ENCODE peak calls at places on chromosome 18, in five cellular contexts. S is adipocyte; G is stimulated activated CD8-positive, alpha-beta memory T cell treated with anti-CD3 and anti-CD28 coated beads, Interleukin-15, amount 100 ng/mL, for 24 hours; R is GM12865; N is epithelial cell of esophagus. F is an unnamed sample.
A peak's percentile ranks its signal among the peaks of the same experiment; 100 is the strongest.

GRCh38 chr18:77037533-77037932 is 95.0 kb downstream of the MBP start:
- DNase-seq in N (no peak), S (no peak), R (no peak), G (no peak), F (no peak)

GRCh38 chr18:55588001-55588875 is at the start of gene TCF4:
- DNase-seq in S (peak; percentile 79), N (peak; percentile 64), G (no peak), R (peak; percentile 46), F (peak; percentile 86)

GRCh38 chr18:36830141-36830495 is 1.2 kb downstream of the KIAA1328 start:
- DNase-seq in N (no peak), S (no peak), G (no peak), R (no peak), F (no peak)

GRCh38 chr18:42041793-42042192 is 86.8 kb downstream of the PIK3C3 start:
- DNase-seq in G (no peak), R (no peak), S (no peak), N (no peak), F (no peak)

GRCh38 chr18:1306641-1307040 is 402.0 kb downstream of the ADCYAP1 start:
- DNase-seq in N (no peak), R (no peak), G (no peak), S (no peak), F (no peak)

GRCh38 chr18:62755946-62756345 is 40.6 kb downstream of the PHLPP1 start:
- DNase-seq in N (peak; percentile 52), S (no peak), G (no peak), R (no peak), F (no peak)

GRCh38 chr18:25457636-25458035 is 105.7 kb upstream of the ZNF521 start:
- DNase-seq in N (peak; percentile 39), S (peak; percentile 13), R (no peak), G (no peak), F (no peak)

GRCh38 chr18:7678801-7679200 is 111.7 kb downstream of the PTPRM start:
- DNase-seq in S (no peak), R (no peak), N (no peak), G (no peak), F (no peak)

GRCh38 chr18:13266208-13267100 is 47.9 kb downstream of the LDLRAD4 start:
- DNase-seq in N (no peak), S (no peak), R (no peak), G (no peak), F (no peak)

GRCh38 chr18:62449490-62450104 is 73.2 kb upstream of the ZCCHC2 start:
- DNase-seq in N (no peak), S (no peak), G (no peak), R (no peak), F (no peak)

GRCh38 chr18:24560511-24560981 is 100.1 kb downstream of the HRH4 start:
- DNase-seq in G (no peak), R (no peak), S (no peak), N (peak; percentile 75), F (no peak)

GRCh38 chr18:3015203-3015590 is 2.3 kb upstream of the LPIN2 start:
- DNase-seq in N (peak; percentile 64), R (no peak), G (no peak), S (peak; percentile 59), F (no peak)

GRCh38 chr18:74869904-74870863 is 272.5 kb downstream of the ZNF407 start:
- DNase-seq in G (no peak), N (no peak), R (peak; percentile 76), S (peak; percentile 39), F (no peak)

GRCh38 chr18:3620146-3621119 is 170.5 kb downstream of the TGIF1 start:
- DNase-seq in S (no peak), G (no peak), R (no peak), N (no peak), F (no peak)

GRCh38 chr18:49285627-49286026 is 174.8 kb downstream of the DYM start:
- DNase-seq in S (no peak), N (no peak), R (no peak), G (no peak), F (no peak)

GRCh38 chr18:9950289-9951016 is 36.6 kb downstream of the VAPA start:
- DNase-seq in R (no peak), N (peak; percentile 40), S (no peak), G (no peak), F (peak; percentile 72)

GRCh38 chr18:78770149-78771139 is 209.2 kb upstream of the SALL3 start:
- DNase-seq in R (no peak), N (no peak), G (no peak), S (no peak), F (no peak)

GRCh38 chr18:58290059-58290747 is 246.2 kb downstream of the NEDD4L start:
- DNase-seq in S (peak; percentile 31), R (no peak), N (no peak), G (no peak), F (no peak)

GRCh38 chr18:79529991-79530390 is 134.3 kb downstream of the NFATC1 start:
- DNase-seq in S (no peak), R (no peak), N (no peak), G (no peak), F (no peak)

GRCh38 chr18:22223263-22223960 is 54.0 kb downstream of the GATA6 start:
- DNase-seq in N (peak; percentile 100), R (no peak), S (peak; percentile 64), G (no peak), F (peak; percentile 55)

GRCh38 chr18:2683055-2683454 is 27.5 kb downstream of the SMCHD1 start:
- DNase-seq in N (no peak), G (no peak), R (no peak), S (no peak), F (peak; percentile 79)

GRCh38 chr18:3458378-3458777 is 8.4 kb downstream of the TGIF1 start:
- DNase-seq in N (no peak), G (no peak), S (no peak), R (no peak), F (no peak)

GRCh38 chr18:21489119-21489750 is 111.3 kb downstream of the ESCO1 start:
- DNase-seq in R (peak; percentile 65), N (peak; percentile 74), S (peak; percentile 63), G (no peak), F (peak; percentile 81)

GRCh38 chr18:68839701-68840100 is 41.8 kb downstream of the CCDC102B start:
- DNase-seq in G (no peak), R (no peak), N (no peak), S (no peak), F (peak; percentile 31)

GRCh38 chr18:671405-671804 is 14.0 kb downstream of the TYMS start:
- DNase-seq in N (no peak), R (no peak), G (no peak), S (no peak), F (no peak)

GRCh38 chr18:63160172-63160995 is 159.2 kb downstream of the BCL2 start:
- DNase-seq in R (peak; percentile 87), N (peak; percentile 21), S (no peak), G (no peak), F (no peak)

GRCh38 chr18:51803029-51803428 is 537.0 kb upstream of the DCC start:
- DNase-seq in R (no peak), G (no peak), N (no peak), S (no peak), F (no peak)

GRCh38 chr18:31506024-31506742 is 8.2 kb downstream of the DSG2 start:
- DNase-seq in G (no peak), S (no peak), R (no peak), N (peak; percentile 29), F (peak; percentile 26)

GRCh38 chr18:11004294-11004693 is 145.1 kb downstream of the PIEZO2 start:
- DNase-seq in G (no peak), S (peak; percentile 3), R (peak; percentile 26), N (peak; percentile 17), F (no peak)

GRCh38 chr18:52426041-52426440 is 86.0 kb downstream of the DCC start:
- DNase-seq in G (no peak), S (no peak), R (no peak), N (no peak), F (no peak)

GRCh38 chr18:59691046-59691395 is 6.2 kb downstream of the CCBE1 start:
- DNase-seq in G (no peak), N (peak; percentile 86), S (peak; percentile 48), R (no peak), F (no peak)